ENCODE peak calls at places on chromosomes 2 and 18, in four cellular contexts. R, B, W and K are unnamed samples.

GRCh38 chr18:36752929-36753865 is 75.6 kb downstream of the TPGS2 start:
- DNase-seq in W (no peak), B (no peak), R (no peak), K (no peak)

GRCh38 chr2:19893520-19894134 is 8.2 kb downstream of the TTC32 start:
- DNase-seq in B (no peak), W (no peak), R (no peak), K (no peak)

GRCh38 chr2:33108483-33109443 is 162.0 kb downstream of the LTBP1 start:
- DNase-seq in R (no peak), B (peak; percentile 74), W (no peak), K (no peak)

GRCh38 chr2:226114436-226114835 is 685.2 kb downstream of the IRS1 start:
- DNase-seq in W (no peak), B (peak; percentile 14), R (no peak), K (no peak)

GRCh38 chr2:240200230-240201051 is 60.0 kb upstream of the OTOS start:
- DNase-seq in W (no peak), B (no peak), R (no peak), K (no peak)

GRCh38 chr2:95261602-95262001 is 12.6 kb upstream of the PROM2 start:
- DNase-seq in W (no peak), B (no peak), R (no peak), K (no peak)

GRCh38 chr2:110854355-110855081 is 122.1 kb downstream of the ACOXL start:
- DNase-seq in R (no peak), W (no peak), B (no peak), K (no peak)

GRCh38 chr2:161128885-161129284 is 31.3 kb upstream of the TANK start:
- DNase-seq in R (no peak), B (no peak), W (no peak), K (no peak)

GRCh38 chr2:39697480-39697879 is 31.8 kb downstream of the TMEM178A start:
- DNase-seq in R (no peak), W (no peak), B (no peak), K (no peak)

GRCh38 chr2:104944495-104944894 is 90.6 kb downstream of the POU3F3 start:
- DNase-seq in R (no peak), B (no peak), W (no peak), K (no peak)

GRCh38 chr2:21996339-21996738 is 872.6 kb downstream of the TDRD15 start:
- DNase-seq in W (no peak), R (no peak), B (no peak), K (no peak)

GRCh38 chr2:213242653-213243052 is 41.6 kb upstream of the SPAG16 start:
- DNase-seq in R (no peak), B (no peak), W (no peak), K (no peak)

GRCh38 chr2:86704482-86704971 is 15.6 kb upstream of the RMND5A start:
- DNase-seq in W (no peak), R (no peak), B (peak; percentile 82), K (no peak)

GRCh38 chr2:55103039-55103438 is 52.8 kb upstream of the RTN4 start:
- DNase-seq in W (no peak), B (no peak), R (no peak), K (no peak)

GRCh38 chr2:222518570-222519381 is 94.4 kb downstream of the SGPP2 start:
- DNase-seq in W (no peak), B (peak; percentile 94), R (no peak), K (no peak)

GRCh38 chr2:18436408-18437077 is 123.9 kb downstream of the RDH14 start:
- DNase-seq in W (no peak), R (no peak), B (no peak), K (no peak)

GRCh38 chr18:12991839-12992216 is 666 bp downstream of the CEP192 start:
- DNase-seq in R (no peak), W (no peak), B (no peak), K (no peak)

GRCh38 chr2:97697252-97698235 is 15.8 kb upstream of the ZAP70 start:
- DNase-seq in B (peak; percentile 61), R (peak; percentile 53), W (peak; percentile 97), K (peak; percentile 84)

GRCh38 chr2:238775591-238775990 is 72.3 kb upstream of the TWIST2 start:
- DNase-seq in R (no peak), B (no peak), W (no peak), K (no peak)

GRCh38 chr2:16162491-16163040 is 222.2 kb downstream of the MYCN start:
- DNase-seq in W (no peak), B (no peak), R (no peak), K (no peak)

GRCh38 chr18:36297419-36298112 is at the start of gene FHOD3:
- DNase-seq in R (no peak), B (peak; percentile 52), W (no peak), K (no peak)

GRCh38 chr2:72929010-72929409 is 11.7 kb downstream of the EMX1 start:
- DNase-seq in B (no peak), W (no peak), R (no peak), K (no peak)

GRCh38 chr18:74558096-74558495 is 23.8 kb downstream of the CNDP1 start:
- DNase-seq in W (no peak), B (no peak), R (no peak), K (no peak)

GRCh38 chr2:227033471-227034148 is 130.4 kb downstream of the COL4A4 start:
- DNase-seq in B (peak; percentile 12), W (no peak), R (no peak), K (no peak)